ENCODE peak calls at places on chromosomes 12 and 14, in nine cellular contexts. H, U, P, J, V, L, N, R and S are unnamed samples.

GRCh38 chr12:128813392-128813791 is 10.4 kb downstream of the SLC15A4 start:
- DNase-seq in H (no peak), U (no peak), P (no peak), J (no peak), V (no peak), L (no peak), N (no peak), R (no peak), S (no peak)

GRCh38 chr14:68780358-68781160 is 12.3 kb downstream of the ZFP36L1 start:
- DNase-seq in H (peak; percentile 15), U (no peak), P (no peak), J (no peak), V (no peak), L (peak; percentile 36), N (no peak), R (no peak), S (no peak)

GRCh38 chr14:96103075-96103474 is 63.9 kb downstream of the C14orf132 start:
- DNase-seq in H (no peak), U (no peak), P (no peak), J (no peak), V (no peak), L (no peak), N (no peak), R (no peak), S (no peak)

GRCh38 chr12:62846506-62846905 is 88.4 kb downstream of the PPM1H start:
- DNase-seq in H (no peak), U (no peak), P (no peak), J (no peak), V (no peak), L (no peak), N (no peak), R (no peak), S (no peak)

GRCh38 chr12:102407776-102408486 is 72.4 kb downstream of the IGF1 start:
- DNase-seq in H (no peak), U (no peak), P (no peak), J (no peak), V (peak; percentile 5), L (no peak), N (no peak), R (no peak), S (no peak)

GRCh38 chr12:25558566-25558965 is 5.5 kb upstream of the LMNTD1 start:
- DNase-seq in H (no peak), U (no peak), P (no peak), J (no peak), V (peak; percentile 33), L (no peak), N (no peak), R (no peak), S (no peak)

GRCh38 chr12:12072064-12072760 is 1.5 kb downstream of the BCL2L14 start:
- DNase-seq in H (no peak), U (peak; percentile 65), P (peak; percentile 62), J (no peak), V (no peak), L (peak; percentile 11), N (peak; percentile 36), R (peak; percentile 49), S (no peak)

GRCh38 chr14:101899263-101899662 is 65.1 kb upstream of the DYNC1H1 start:
- DNase-seq in H (no peak), U (no peak), P (no peak), J (no peak), V (no peak), L (no peak), N (no peak), R (no peak), S (no peak)

GRCh38 chr14:101235042-101235871 is 326.0 kb upstream of the DIO3 start:
- DNase-seq in H (peak; percentile 85), U (peak; percentile 76), P (peak; percentile 87), J (no peak), V (peak; percentile 5), L (no peak), N (peak; percentile 58), R (peak; percentile 75), S (no peak)

GRCh38 chr14:33465952-33466700 is 484.7 kb downstream of the EGLN3 start:
- DNase-seq in H (no peak), U (no peak), P (no peak), J (no peak), V (peak; percentile 94), L (no peak), N (no peak), R (no peak), S (no peak)

GRCh38 chr12:31890295-31891285 is 68.6 kb upstream of the RESF1 start:
- DNase-seq in H (no peak), U (peak; percentile 36), P (no peak), J (no peak), V (no peak), L (no peak), N (no peak), R (peak; percentile 20), S (no peak)

GRCh38 chr12:97977870-97978269 is 515.3 kb downstream of the RMST start:
- DNase-seq in H (no peak), U (no peak), P (no peak), J (no peak), V (no peak), L (no peak), N (no peak), R (no peak), S (no peak)

GRCh38 chr12:107459649-107460048 is 225.9 kb upstream of the PWP1 start:
- DNase-seq in H (no peak), U (no peak), P (peak; percentile 41), J (no peak), V (no peak), L (no peak), N (no peak), R (no peak), S (no peak)

GRCh38 chr14:102501751-102502315 is 7.7 kb downstream of the ANKRD9 start:
- DNase-seq in H (no peak), U (no peak), P (no peak), J (no peak), V (no peak), L (no peak), N (no peak), R (no peak), S (no peak)

GRCh38 chr12:3752096-3752709 is 706 bp downstream of the CRACR2A start:
- DNase-seq in H (no peak), U (peak; percentile 88), P (peak; percentile 87), J (no peak), V (no peak), L (peak; percentile 60), N (no peak), R (peak; percentile 87), S (peak; percentile 37)

GRCh38 chr12:2118481-2119255 is 65.9 kb downstream of the CACNA1C start:
- DNase-seq in H (no peak), U (no peak), P (no peak), J (no peak), V (no peak), L (no peak), N (no peak), R (no peak), S (no peak)

GRCh38 chr14:92439551-92440344 is 73.8 kb upstream of the RIN3 start:
- DNase-seq in H (no peak), U (no peak), P (no peak), J (no peak), V (no peak), L (no peak), N (no peak), R (no peak), S (peak; percentile 32)

DNA sequence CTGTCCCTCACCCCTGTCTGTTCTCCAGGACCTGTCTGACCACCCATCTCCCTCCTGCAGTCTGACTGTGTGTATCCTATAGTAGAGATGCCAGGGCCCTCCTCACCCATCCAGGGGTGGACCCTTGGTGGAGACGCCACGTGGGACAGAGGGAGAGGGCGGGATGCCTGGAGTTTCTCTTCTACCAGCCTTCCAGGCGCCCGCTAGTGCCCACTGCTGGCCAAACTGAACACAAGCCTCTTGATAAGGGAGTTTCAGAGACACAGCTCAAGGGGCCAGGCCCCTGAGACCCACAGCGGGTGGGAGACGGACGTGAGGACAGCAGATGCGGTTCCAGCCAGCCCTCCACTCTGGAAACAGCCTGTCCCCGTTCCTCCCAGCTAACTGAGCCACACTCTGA is 147.3 kb downstream of the RBM19 start:
- DNase-seq in H (peak; percentile 72), U (no peak), P (no peak), J (no peak), V (no peak), L (no peak), N (peak; percentile 16), R (no peak), S (no peak)
- TF ChIP-seq CTCF in H (peak; percentile 62), U (peak; percentile 10), P (no peak), J (peak; percentile 38), V (peak; percentile 33), L (no peak), N (peak; percentile 66), R (no peak), S (no peak)

DNA sequence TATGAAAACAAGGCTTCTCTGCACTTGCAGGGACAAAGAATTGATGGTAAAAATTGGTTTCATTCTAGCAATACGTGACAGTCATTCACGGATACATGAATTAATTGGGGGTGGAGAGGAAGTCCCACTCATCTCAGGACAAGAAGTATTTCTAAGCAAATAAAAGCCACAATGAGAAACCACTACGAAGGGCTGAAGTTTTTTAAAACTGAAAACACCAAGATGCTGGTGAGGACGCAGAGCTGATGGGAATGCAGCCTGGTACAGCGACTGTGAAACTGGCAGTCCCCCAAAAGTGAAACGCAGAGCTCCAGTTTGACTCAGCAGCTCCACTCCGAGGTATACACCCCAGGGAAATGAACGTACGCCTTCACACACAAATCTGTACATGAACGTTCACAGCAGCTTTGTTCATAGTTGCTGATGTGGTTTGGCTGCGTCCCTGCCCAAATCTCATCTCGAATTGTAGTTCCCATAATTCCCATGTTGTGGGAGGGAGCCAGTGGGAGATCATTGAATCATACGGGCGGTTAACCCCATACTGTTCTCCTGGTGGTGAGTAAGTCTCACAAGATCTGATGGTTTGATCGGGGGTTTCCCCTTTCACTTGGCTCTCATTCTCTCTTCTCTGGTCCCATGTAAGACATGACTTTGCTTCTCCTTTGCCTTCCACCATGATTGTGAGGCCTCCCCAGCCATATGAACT is 89.0 kb downstream of the SCARB1 start:
- DNase-seq in H (no peak), U (peak; percentile 75), P (no peak), J (no peak), V (peak; percentile 28), L (peak; percentile 27), N (no peak), R (peak; percentile 83), S (peak; percentile 48)
- TF ChIP-seq CTCF in H (no peak), U (no peak), P (no peak), J (peak; percentile 19), V (no peak), L (no peak), N (no peak), R (no peak), S (no peak)

GRCh38 chr14:105198588-105198987 is 17.5 kb upstream of the NUDT14 start:
- DNase-seq in H (no peak), U (no peak), P (peak; percentile 51), J (no peak), V (no peak), L (no peak), N (no peak), R (no peak), S (no peak)
- TF ChIP-seq CTCF in H (peak; percentile 36), U (no peak), P (peak; percentile 7), J (peak; percentile 25), V (no peak), L (no peak), N (peak; percentile 42), R (no peak), S (no peak)

GRCh38 chr12:45895961-45896360 is 94.4 kb downstream of the SCAF11 start:
- DNase-seq in H (no peak), U (no peak), P (no peak), J (no peak), V (no peak), L (no peak), N (no peak), R (no peak), S (no peak)

GRCh38 chr12:45893240-45893639 is 97.1 kb downstream of the SCAF11 start:
- DNase-seq in H (no peak), U (no peak), P (no peak), J (no peak), V (peak; percentile 27), L (no peak), N (no peak), R (no peak), S (no peak)

GRCh38 chr12:45898094-45898493 is 92.3 kb downstream of the SCAF11 start:
- DNase-seq in H (no peak), U (no peak), P (no peak), J (no peak), V (no peak), L (no peak), N (no peak), R (no peak), S (no peak)
- TF ChIP-seq CTCF in H (no peak), U (no peak), P (no peak), J (no peak), V (no peak), L (no peak), N (no peak), R (no peak), S (no peak)